ENCODE peak calls at places on chromosomes 2 and 18, in eight cellular contexts. E is GM23248; K is AG04449; H is SK-N-SH; U is PC-9; C is stimulated activated naive CD8-positive, alpha-beta T cell treated with anti-CD3 and anti-CD28 coated beads, Interleukin-15, Interleukin-2, amounts not matched to agents 100 U/mL and 50 U/mL, for 24 hours; J is H54; P is ACHN. W is an unnamed sample.

GRCh38 chr2:190947139-190947538 is 66.5 kb downstream of the GLS start:
- DNase-seq in H (peak; percentile 18), E (no peak), K (no peak), P (peak; percentile 56), U (peak; percentile 80), C (no peak), J (no peak), W (no peak)

GRCh38 chr2:30979822-30980245 is 158.4 kb downstream of the GALNT14 start:
- DNase-seq in U (peak; percentile 85), J (peak; percentile 61), E (peak; percentile 94), C (peak; percentile 5), P (peak; percentile 97), H (peak; percentile 55), K (peak; percentile 33), W (no peak)

GRCh38 chr2:109473006-109473380 is 140.8 kb downstream of the SEPTIN10 start:
- DNase-seq in C (no peak), P (no peak), J (no peak), U (no peak), H (peak; percentile 74), E (no peak), K (no peak), W (no peak)

GRCh38 chr2:49598231-49598630 is 443.9 kb upstream of the FSHR start:
- DNase-seq in J (no peak), K (no peak), P (no peak), H (no peak), E (no peak), C (no peak), U (no peak), W (no peak)

GRCh38 chr2:238290715-238291549 is 2.5 kb upstream of the PER2 start:
- DNase-seq in C (no peak), H (no peak), U (no peak), J (no peak), E (no peak), K (no peak), P (no peak), W (no peak)

GRCh38 chr2:163878718-163879117 is 142.9 kb upstream of the FIGN start:
- DNase-seq in J (no peak), H (peak; percentile 21), U (no peak), K (no peak), E (peak; percentile 25), P (peak; percentile 50), C (no peak), W (peak; percentile 71)

GRCh38 chr2:8238521-8239230 is 443.2 kb upstream of the ID2 start:
- DNase-seq in H (no peak), K (no peak), P (no peak), J (no peak), C (no peak), U (no peak), E (no peak), W (no peak)

GRCh38 chr2:58042486-58042970 is 4.1 kb upstream of the VRK2 start:
- DNase-seq in P (peak; percentile 88), K (no peak), C (no peak), U (peak; percentile 88), E (peak; percentile 75), H (peak; percentile 19), J (peak; percentile 19), W (no peak)

GRCh38 chr18:51226068-51226467 is 28.6 kb upstream of the MEX3C start:
- DNase-seq in K (no peak), C (no peak), E (no peak), H (no peak), J (no peak), P (no peak), U (no peak), W (no peak)

GRCh38 chr2:56749152-56749752 is 565.5 kb downstream of the CCDC85A start:
- DNase-seq in K (peak; percentile 21), U (no peak), H (no peak), P (peak; percentile 51), J (peak; percentile 6), C (no peak), E (peak; percentile 58), W (no peak)

GRCh38 chr2:88187038-88187676 is 17.0 kb downstream of the THNSL2 start:
- DNase-seq in J (peak; percentile 55), E (peak; percentile 69), C (peak; percentile 52), H (peak; percentile 82), K (no peak), P (peak; percentile 69), U (no peak), W (peak; percentile 84)

GRCh38 chr2:30736461-30737325 is 70.6 kb downstream of the CAPN13 start:
- DNase-seq in C (no peak), J (no peak), K (no peak), U (no peak), E (no peak), P (no peak), H (no peak), W (no peak)

GRCh38 chr2:101872480-101872879 is 119.3 kb upstream of the IL1R2 start:
- DNase-seq in H (no peak), C (no peak), K (no peak), U (no peak), P (no peak), J (no peak), E (peak; percentile 44), W (no peak)

GRCh38 chr2:68766378-68766845 is 31.8 kb downstream of the ARHGAP25 start:
- DNase-seq in P (no peak), E (no peak), K (no peak), J (no peak), C (peak; percentile 54), H (no peak), U (no peak), W (no peak)

GRCh38 chr2:231612199-231613053 is 19.8 kb downstream of the TEX44 start:
- DNase-seq in C (peak; percentile 97), J (peak; percentile 98), U (peak; percentile 76), E (peak; percentile 98), H (peak; percentile 93), P (peak; percentile 99), K (peak; percentile 71), W (no peak)

GRCh38 chr2:9697904-9698303 is 67.1 kb upstream of the YWHAQ start:
- DNase-seq in P (no peak), E (no peak), U (no peak), J (no peak), C (peak; percentile 29), H (no peak), K (no peak), W (no peak)

GRCh38 chr18:40012931-40013609 is 1942.0 kb upstream of the PIK3C3 start:
- DNase-seq in C (no peak), E (peak; percentile 18), K (no peak), P (no peak), J (no peak), U (no peak), H (no peak), W (no peak)

GRCh38 chr2:88831792-88832248 is 140.3 kb downstream of the RPIA start:
- DNase-seq in K (no peak), U (no peak), J (peak; percentile 19), P (peak; percentile 55), H (peak; percentile 54), C (peak; percentile 70), E (peak; percentile 33), W (peak; percentile 62)

GRCh38 chr18:76394780-76395476 is 100.1 kb downstream of the ZNF516 start:
- DNase-seq in P (no peak), C (no peak), K (no peak), H (no peak), J (no peak), U (peak; percentile 73), E (peak; percentile 82), W (no peak)

GRCh38 chr2:157692768-157693167 is 64.1 kb upstream of the ACVR1C start:
- DNase-seq in H (no peak), K (peak; percentile 49), U (peak; percentile 77), J (peak; percentile 40), C (no peak), E (peak; percentile 94), P (peak; percentile 33), W (no peak)

GRCh38 chr18:75799449-75800330 is 372.2 kb upstream of the SMIM21 start:
- DNase-seq in E (no peak), H (no peak), P (no peak), K (no peak), J (no peak), U (no peak), C (no peak), W (no peak)

GRCh38 chr2:20365249-20365817 is 14.7 kb upstream of the PUM2 start:
- DNase-seq in P (no peak), H (no peak), C (peak; percentile 29), E (peak; percentile 91), K (peak; percentile 28), U (peak; percentile 80), J (peak; percentile 47), W (no peak)

GRCh38 chr2:30105556-30105955 is 41.3 kb upstream of the YPEL5 start:
- DNase-seq in H (no peak), K (no peak), C (no peak), U (no peak), P (no peak), J (no peak), E (peak; percentile 28), W (no peak)

GRCh38 chr2:239397856-239398470 is 2.9 kb downstream of the HDAC4 start:
- DNase-seq in P (no peak), C (no peak), J (no peak), E (no peak), K (peak; percentile 10), U (no peak), H (no peak), W (no peak)

GRCh38 chr2:112768432-112768831 is 4.0 kb upstream of the CKAP2L start:
- DNase-seq in H (no peak), U (peak; percentile 78), E (peak; percentile 44), K (no peak), C (no peak), J (no peak), P (no peak), W (no peak)

GRCh38 chr2:171958475-171958874 is 36.2 kb downstream of the HAT1 start:
- DNase-seq in K (peak; percentile 40), U (no peak), H (no peak), E (peak; percentile 78), P (peak; percentile 62), C (no peak), J (no peak), W (no peak)

GRCh38 chr2:6233932-6234331 is 541.7 kb downstream of the SOX11 start:
- DNase-seq in E (no peak), U (no peak), P (no peak), K (no peak), C (no peak), J (no peak), H (no peak), W (no peak)

GRCh38 chr2:237351046-237351445 is 62.9 kb downstream of the COL6A3 start:
- DNase-seq in J (no peak), K (no peak), H (no peak), U (no peak), E (no peak), P (no peak), C (no peak), W (no peak)